ENCODE peak calls at places on chromosomes 7 and 10, in five cellular contexts. T, H, A, Q and I are unnamed samples.

GRCh38 chr7:865921-866320 is 10.4 kb upstream of the GET4 start:
- DNase-seq in T (no peak), H (no peak), A (no peak), Q (no peak), I (no peak)

GRCh38 chr7:79547132-79547531 is 93.7 kb upstream of the MAGI2 start:
- DNase-seq in T (no peak), H (no peak), A (no peak), Q (no peak), I (no peak)

GRCh38 chr10:106917452-106918055 is 247.0 kb downstream of the SORCS1 start:
- DNase-seq in T (no peak), H (no peak), A (no peak), Q (no peak), I (no peak)

GRCh38 chr7:70574970-70575799 is 556.8 kb upstream of the GALNT17 start:
- DNase-seq in T (no peak), H (no peak), A (no peak), Q (no peak), I (no peak)

GRCh38 chr10:91768123-91768522 is 30.1 kb upstream of the TNKS2 start:
- DNase-seq in T (no peak), H (no peak), A (no peak), Q (no peak), I (no peak)

GRCh38 chr10:32962541-32962940 is 4.5 kb upstream of the ITGB1 start:
- DNase-seq in T (no peak), H (no peak), A (no peak), Q (no peak), I (no peak)

GRCh38 chr7:78489851-78490250 is 691.3 kb downstream of the PHTF2 start:
- DNase-seq in T (no peak), H (no peak), A (no peak), Q (no peak), I (no peak)

GRCh38 chr10:22681301-22681700 is 33.1 kb downstream of the PIP4K2A start:
- DNase-seq in T (no peak), H (no peak), A (no peak), Q (no peak), I (no peak)

GRCh38 chr10:80487791-80488538 is 33.9 kb downstream of the TSPAN14 start:
- DNase-seq in T (no peak), H (no peak), A (no peak), Q (peak; percentile 92), I (no peak)

GRCh38 chr10:69845574-69846251 is 44.0 kb downstream of the COL13A1 start:
- DNase-seq in T (no peak), H (no peak), A (no peak), Q (no peak), I (peak; percentile 82)

GRCh38 chr7:56471811-56472210 is 355.6 kb upstream of the NUPR2 start:
- DNase-seq in T (no peak), H (no peak), A (no peak), Q (no peak), I (no peak)

GRCh38 chr7:116864084-116864483 is 1.7 kb downstream of the CAPZA2 start:
- DNase-seq in T (no peak), H (no peak), A (no peak), Q (no peak), I (no peak)

GRCh38 chr7:82559203-82559805 is 115.7 kb upstream of the CACNA2D1 start:
- DNase-seq in T (peak; percentile 91), H (no peak), A (no peak), Q (no peak), I (peak; percentile 36)

GRCh38 chr7:155368894-155369600 is 71.4 kb downstream of the INSIG1 start:
- DNase-seq in T (no peak), H (no peak), A (no peak), Q (no peak), I (no peak)

GRCh38 chr10:63003816-63004453 is 129.2 kb upstream of the NRBF2 start:
- DNase-seq in T (no peak), H (no peak), A (no peak), Q (no peak), I (no peak)

GRCh38 chr7:141785711-141786552 is 4.1 kb upstream of the TAS2R5 start:
- DNase-seq in T (peak; percentile 53), H (no peak), A (peak; percentile 6), Q (peak; percentile 44), I (peak; percentile 34)

GRCh38 chr7:130699686-130700085 is 13.3 kb upstream of the TSGA13 start:
- DNase-seq in T (no peak), H (no peak), A (no peak), Q (no peak), I (no peak)

GRCh38 chr7:123148813-123149212 is 51.0 kb downstream of the SLC13A1 start:
- DNase-seq in T (no peak), H (no peak), A (no peak), Q (no peak), I (peak; percentile 13)

GRCh38 chr7:151849008-151849878 is 27.7 kb downstream of the PRKAG2 start:
- DNase-seq in T (no peak), H (no peak), A (no peak), Q (no peak), I (no peak)